ENCODE peak calls at places on chromosomes 3 and 15, in seven cellular contexts. L, I, G, O, M, W and K are unnamed samples.

GRCh38 chr15:65766422-65767263 is 25.4 kb downstream of the DENND4A start:
- DNase-seq in O (no peak), M (no peak), G (peak; percentile 55), W (peak; percentile 5), L (no peak), I (no peak), K (no peak)

GRCh38 chr3:86254480-86254879 is 736.5 kb downstream of the VGLL3 start:
- DNase-seq in G (no peak), O (no peak), W (no peak), I (no peak), L (no peak), M (no peak), K (no peak)

GRCh38 chr15:80758130-80758529 is 21.0 kb upstream of the CEMIP start:
- DNase-seq in L (no peak), O (no peak), G (no peak), M (no peak), I (no peak), W (no peak), K (no peak)

GRCh38 chr3:155549087-155549486 is 195.8 kb downstream of the PLCH1 start:
- DNase-seq in W (no peak), I (no peak), G (no peak), M (no peak), L (no peak), O (no peak), K (no peak)

GRCh38 chr3:159604151-159604581 is 384.5 kb upstream of the IL12A start:
- DNase-seq in G (no peak), I (no peak), M (no peak), L (no peak), O (no peak), W (no peak), K (no peak)

GRCh38 chr3:100463002-100463401 is 29.4 kb upstream of the TMEM45A start:
- DNase-seq in L (peak; percentile 25), M (no peak), G (peak; percentile 38), O (no peak), I (no peak), W (peak; percentile 69), K (peak; percentile 25)

GRCh38 chr3:41318520-41318919 is 119.2 kb downstream of the CTNNB1 start:
- DNase-seq in I (no peak), L (no peak), O (no peak), M (no peak), G (no peak), W (no peak), K (no peak)

GRCh38 chr3:42314411-42314810 is 48.4 kb upstream of the CCK start:
- DNase-seq in I (no peak), G (no peak), M (no peak), L (no peak), O (no peak), W (no peak), K (no peak)

DNA sequence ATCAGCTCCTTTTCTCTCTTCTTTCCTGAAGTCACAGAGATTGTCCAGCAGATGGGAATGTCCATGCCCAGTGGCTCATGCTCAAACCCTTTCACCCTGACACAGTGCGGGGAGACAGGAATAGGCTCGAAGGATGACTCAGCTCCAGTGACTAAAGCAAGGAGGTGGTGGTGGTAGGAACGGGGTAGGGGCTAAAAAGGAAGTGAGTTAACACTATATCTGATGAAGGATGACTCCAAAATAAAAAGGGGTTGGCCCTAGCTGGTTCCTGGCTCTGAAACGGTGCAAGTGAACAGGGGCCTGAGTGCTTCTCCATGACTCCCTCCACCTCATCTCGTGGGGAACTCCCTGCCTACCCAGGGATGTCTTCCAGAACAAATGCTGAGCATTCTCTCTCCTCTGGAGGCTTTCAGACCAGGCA is 167.4 kb upstream of the LPP start:
- DNase-seq in M (no peak), L (peak; percentile 69), G (peak; percentile 55), O (no peak), W (no peak), I (no peak), K (no peak)
- H3K4me3 ChIP-seq in M (no peak overlapping the region), L (no peak overlapping the region), G (no peak overlapping the region), O (no peak overlapping the region), W (no peak overlapping the region), I (no peak overlapping the region), K (no peak overlapping the region)

GRCh38 chr3:105791919-105792786 is 76.7 kb downstream of the CBLB start:
- DNase-seq in G (peak; percentile 42), I (peak; percentile 74), O (no peak), L (no peak), M (no peak), W (peak; percentile 12), K (no peak)
- H3K4me3 ChIP-seq in G (no peak overlapping the region), I (no peak overlapping the region), O (no peak overlapping the region), L (no peak overlapping the region), M (no peak overlapping the region), W (no peak overlapping the region), K (no peak overlapping the region)

GRCh38 chr15:39719109-39719508 is 63.5 kb downstream of the FSIP1 start:
- DNase-seq in O (no peak), W (no peak), L (no peak), G (no peak), M (no peak), I (no peak), K (no peak)
- H3K4me3 ChIP-seq in O (no peak overlapping the region), W (no peak overlapping the region), L (no peak overlapping the region), G (no peak overlapping the region), M (no peak overlapping the region), I (no peak overlapping the region), K (no peak overlapping the region)

DNA sequence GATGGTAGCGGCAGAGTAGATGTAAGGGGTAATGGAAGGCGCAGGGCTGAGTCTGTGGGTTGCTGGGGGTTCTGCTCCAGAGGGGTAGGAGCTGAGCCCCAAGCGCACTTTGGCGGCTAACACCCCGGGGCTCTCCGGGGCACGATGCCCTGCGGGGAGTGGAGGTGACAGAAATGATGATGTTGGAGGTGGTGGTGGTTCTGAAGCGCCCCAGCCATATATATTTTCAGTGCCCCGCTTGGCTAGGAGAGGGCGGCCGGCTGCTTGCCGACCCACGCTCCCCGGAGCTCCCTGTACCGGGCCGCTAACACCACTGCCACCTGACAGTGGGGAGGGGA is 9.7 kb downstream of the ZIC4 start:
- DNase-seq in G (no peak), O (no peak), W (no peak), L (no peak), M (no peak), I (no peak), K (no peak)
- H3K4me3 ChIP-seq in G (no peak overlapping the region), O (no peak overlapping the region), W (no peak overlapping the region), L (no peak overlapping the region), M (no peak overlapping the region), I (no peak overlapping the region), K (no peak overlapping the region)

GRCh38 chr15:37095197-37095992 is 5.0 kb downstream of the MEIS2 start:
- DNase-seq in O (no peak), W (no peak), M (no peak), G (no peak), L (no peak), I (no peak), K (no peak)

GRCh38 chr15:37094542-37095196 is 5.7 kb downstream of the MEIS2 start:
- DNase-seq in G (no peak), L (no peak), M (no peak), O (no peak), W (no peak), I (no peak), K (no peak)

GRCh38 chr15:37096878-37097568 is 3.3 kb downstream of the MEIS2 start:
- DNase-seq in W (no peak), M (no peak), I (no peak), L (no peak), O (no peak), G (no peak), K (no peak)

GRCh38 chr15:37098468-37099320 is 1.7 kb downstream of the MEIS2 start:
- DNase-seq in I (peak; percentile 54), L (no peak), G (no peak), W (peak; percentile 42), M (no peak), O (no peak), K (no peak)

GRCh38 chr15:37095993-37096877 is 4.1 kb downstream of the MEIS2 start:
- DNase-seq in I (no peak), O (no peak), M (no peak), W (no peak), G (no peak), L (no peak), K (no peak)
- H3K4me3 ChIP-seq in I (peak overlapping the region; percentile 89), O (no peak overlapping the region), M (no peak overlapping the region), W (no peak overlapping the region), G (peak overlapping the region; percentile 95), L (no peak overlapping the region), K (peak overlapping the region; percentile 1)

GRCh38 chr3:132596816-132597433 is at the start of gene ACKR4:
- DNase-seq in L (no peak), I (no peak), O (no peak), W (peak; percentile 76), M (no peak), G (no peak), K (no peak)
- H3K4me3 ChIP-seq in L (no peak within 1 kb of the TSS), I (peak within 1 kb of the TSS; percentile 34), O (no peak within 1 kb of the TSS), W (no peak within 1 kb of the TSS), M (no peak within 1 kb of the TSS), G (no peak within 1 kb of the TSS), K (no peak within 1 kb of the TSS)